ENCODE peak calls at places on chromosome 11, in ten cellular contexts. E, N, T, K, G, C, D, X, P and A are unnamed samples.

GRCh38 chr11:16738949-16739262 is 459 bp downstream of the C11orf58 start:
- DNase-seq in E (no peak), N (no peak), T (no peak), K (no peak), G (no peak), C (no peak), D (no peak), X (no peak), P (no peak), A (no peak)

GRCh38 chr11:73995247-73995646 is 12.6 kb upstream of the UCP2 start:
- DNase-seq in E (no peak), N (no peak), T (no peak), K (no peak), G (peak), C (peak), D (no peak), X (no peak), P (no peak), A (no peak)

GRCh38 chr11:45798793-45799441 is 6.0 kb upstream of the SLC35C1 start:
- DNase-seq in E (peak), N (no peak), T (peak), K (no peak), G (no peak), C (no peak), D (no peak), X (no peak), P (no peak), A (no peak)

GRCh38 chr11:36155301-36155700 is 133.9 kb downstream of the COMMD9 start:
- DNase-seq in E (no peak), N (no peak), T (no peak), K (no peak), G (no peak), C (no peak), D (no peak), X (no peak), P (no peak), A (no peak)

GRCh38 chr11:1741741-1742140 is 8.7 kb downstream of the IFITM10 start:
- DNase-seq in E (no peak), N (no peak), T (no peak), K (no peak), G (no peak), C (no peak), D (no peak), X (no peak), P (no peak), A (no peak)

GRCh38 chr11:134818531-134818930 is 406.5 kb upstream of the B3GAT1 start:
- DNase-seq in E (no peak), N (no peak), T (no peak), K (no peak), G (no peak), C (no peak), D (no peak), X (no peak), P (no peak), A (no peak)

GRCh38 chr11:31757245-31757835 is 53.8 kb downstream of the PAX6 start:
- DNase-seq in E (no peak), N (no peak), T (no peak), K (no peak), G (peak), C (no peak), D (no peak), X (no peak), P (no peak), A (no peak)

GRCh38 chr11:19849107-19849789 is 136.6 kb downstream of the NAV2 start:
- DNase-seq in E (no peak), N (no peak), T (no peak), K (no peak), G (no peak), C (no peak), D (no peak), X (peak), P (no peak), A (no peak)

GRCh38 chr11:127288926-127289325 is 288.4 kb upstream of the KIRREL3 start:
- DNase-seq in E (no peak), N (no peak), T (peak), K (no peak), G (no peak), C (no peak), D (no peak), X (no peak), P (no peak), A (no peak)

GRCh38 chr11:62055970-62056369 is 67.8 kb upstream of the INCENP start:
- DNase-seq in E (no peak), N (no peak), T (no peak), K (no peak), G (no peak), C (no peak), D (no peak), X (no peak), P (no peak), A (no peak)

GRCh38 chr11:75547617-75548054 is 14.4 kb upstream of the SERPINH1 start:
- DNase-seq in E (peak), N (no peak), T (peak), K (peak), G (peak), C (no peak), D (no peak), X (peak), P (peak), A (peak)

GRCh38 chr11:72863091-72863490 is 48.9 kb downstream of the ATG16L2 start:
- DNase-seq in E (no peak), N (no peak), T (no peak), K (no peak), G (no peak), C (no peak), D (no peak), X (no peak), P (no peak), A (no peak)

GRCh38 chr11:294795-295194 is 4.5 kb downstream of the IFITM5 start:
- DNase-seq in E (no peak), N (no peak), T (peak), K (no peak), G (no peak), C (no peak), D (no peak), X (peak), P (no peak), A (no peak)

GRCh38 chr11:2677127-2677526 is 22.7 kb downstream of the KCNQ1OT1 start:
- DNase-seq in E (no peak), N (no peak), T (no peak), K (no peak), G (no peak), C (no peak), D (no peak), X (no peak), P (no peak), A (no peak)

GRCh38 chr11:86955674-86956522 is 703 bp upstream of the FZD4 start:
- DNase-seq in E (peak), N (no peak), T (peak), K (peak), G (peak), C (no peak), D (peak), X (peak), P (peak), A (no peak)

GRCh38 chr11:11849127-11849746 is 7.5 kb downstream of the USP47 start:
- DNase-seq in E (no peak), N (peak), T (peak), K (peak), G (peak), C (peak), D (no peak), X (peak), P (peak), A (no peak)

GRCh38 chr11:47538741-47539575 is 14.0 kb downstream of the CELF1 start:
- DNase-seq in E (no peak), N (no peak), T (no peak), K (no peak), G (peak), C (no peak), D (no peak), X (no peak), P (no peak), A (no peak)

GRCh38 chr11:12133539-12134238 is 23.3 kb downstream of the MICAL2 start:
- DNase-seq in E (no peak), N (no peak), T (no peak), K (no peak), G (no peak), C (peak), D (no peak), X (no peak), P (no peak), A (no peak)

GRCh38 chr11:103532133-103532788 is 423.0 kb downstream of the DYNC2H1 start:
- DNase-seq in E (no peak), N (no peak), T (no peak), K (no peak), G (peak), C (no peak), D (no peak), X (no peak), P (no peak), A (no peak)